ENCODE peak calls at places on chromosomes 4 and X, in nine cellular contexts. H is DMS153, O is small intestine, W is KBM-7, Y is adipocyte, L is AG04450, J is AG04449, G is cerebellar cortex, R is activated T-cell treated with anti-CD3 and anti-CD28 coated beads for 1 hour. S is an unnamed sample.
A peak's percentile ranks its signal among the peaks of the same experiment; 100 is the strongest.

GRCh38 chrX:24659646-24660045 is 12.5 kb upstream of the PCYT1B start:
- DNase-seq in O (no peak), G (no peak), Y (no peak), H (no peak), J (no peak), L (no peak), W (no peak), R (no peak), S (no peak)

GRCh38 chr4:75547647-75548387 is 8.0 kb upstream of the ODAPH start:
- DNase-seq in H (no peak), R (no peak), G (no peak), W (peak; percentile 40), Y (no peak), J (no peak), O (no peak), L (no peak), S (no peak)

GRCh38 chr4:81786063-81786763 is 314.5 kb upstream of the RASGEF1B start:
- DNase-seq in J (no peak), Y (peak; percentile 13), G (no peak), H (peak; percentile 39), L (no peak), R (no peak), W (no peak), O (peak; percentile 54), S (no peak)

GRCh38 chr4:85787133-85787532 is 312.2 kb downstream of the ARHGAP24 start:
- DNase-seq in R (no peak), L (peak; percentile 64), O (no peak), Y (peak; percentile 83), H (no peak), J (no peak), G (no peak), W (no peak), S (no peak)

GRCh38 chr4:185911556-185912064 is 99.6 kb upstream of the SORBS2 start:
- DNase-seq in O (no peak), J (no peak), G (no peak), W (no peak), Y (peak; percentile 17), H (no peak), L (no peak), R (no peak), S (no peak)

GRCh38 chr4:172362569-172362968 is 549.4 kb downstream of the GALNTL6 start:
- DNase-seq in L (no peak), G (no peak), Y (no peak), O (no peak), H (no peak), R (no peak), J (no peak), W (no peak), S (no peak)

GRCh38 chrX:118594697-118595420 is 99.2 kb downstream of the DOCK11 start:
- DNase-seq in L (no peak), G (no peak), H (no peak), W (peak; percentile 59), R (no peak), Y (peak; percentile 25), J (no peak), O (no peak), S (no peak)

GRCh38 chr4:57020467-57021101 is 41.9 kb downstream of the POLR2B start:
- DNase-seq in R (no peak), Y (peak; percentile 68), J (peak; percentile 78), H (no peak), O (peak; percentile 29), G (no peak), W (no peak), L (peak; percentile 49), S (no peak)

GRCh38 chr4:79050521-79050880 is 111.3 kb upstream of the PAQR3 start:
- DNase-seq in H (peak; percentile 82), J (no peak), Y (no peak), W (no peak), G (peak; percentile 95), L (no peak), R (no peak), O (peak; percentile 66), S (no peak)

S was measured in CD4-positive, alpha-beta T cell.